ENCODE peak calls at places on chromosomes 7 and 10, in nine cellular contexts. R is AG20443; H is amniotic epithelial cell; G is substantia nigra; M is AG04450; L is M059J; C is activated CD4-positive, alpha-beta T cell treated with anti-CD3 and anti-CD28 coated beads, Interleukin-2, amount 50 U/mL, for 1 hour; T is glomerular endothelial cell; S is activated CD8-positive, alpha-beta memory T cell treated with anti-CD3 and anti-CD28 coated beads for 4 hours. Z is an unnamed sample.

GRCh38 chr10:102289840-102290239 is 44.5 kb downstream of the GBF1 start:
- DNase-seq in G (no peak), C (no peak), S (no peak), L (no peak), H (no peak), R (no peak), M (no peak), T (no peak), Z (no peak)

GRCh38 chr7:39589323-39590111 is 23.3 kb downstream of the YAE1 start:
- DNase-seq in H (peak; percentile 80), G (no peak), R (peak; percentile 79), T (peak; percentile 92), S (no peak), M (no peak), L (peak; percentile 98), C (peak; percentile 36), Z (peak; percentile 62)

GRCh38 chr10:126387931-126388911 is at the start of gene ADAM12:
- DNase-seq in C (no peak), H (no peak), G (peak; percentile 38), S (no peak), T (no peak), L (peak; percentile 72), R (peak; percentile 78), M (no peak), Z (peak; percentile 28)

GRCh38 chr10:117609095-117609821 is 66.7 kb downstream of the EMX2 start:
- DNase-seq in G (peak; percentile 7), S (no peak), R (peak; percentile 87), C (no peak), H (no peak), L (peak; percentile 37), T (no peak), M (no peak), Z (no peak)

GRCh38 chr7:97818066-97818663 is 54.0 kb downstream of the ASNS start:
- DNase-seq in H (no peak), C (no peak), L (no peak), T (no peak), G (no peak), S (no peak), R (no peak), M (no peak), Z (no peak)

GRCh38 chr10:114313866-114314265 is 74.8 kb downstream of the VWA2 start:
- DNase-seq in M (no peak), L (no peak), R (no peak), S (no peak), G (no peak), C (no peak), T (no peak), H (no peak), Z (no peak)

GRCh38 chr7:83413831-83414230 is 235.1 kb downstream of the SEMA3E start:
- DNase-seq in G (no peak), H (peak; percentile 2), C (no peak), L (peak; percentile 1), R (no peak), S (no peak), T (no peak), M (no peak), Z (no peak)

GRCh38 chr10:63491558-63492316 is 26.0 kb upstream of the JMJD1C start:
- DNase-seq in C (no peak), R (peak; percentile 68), G (no peak), S (no peak), H (peak; percentile 92), L (peak; percentile 78), M (no peak), T (no peak), Z (no peak)

GRCh38 chr10:1966698-1967097 is 229.4 kb upstream of the ADARB2 start:
- DNase-seq in H (no peak), M (no peak), L (no peak), G (no peak), R (no peak), C (no peak), T (no peak), S (no peak), Z (no peak)

GRCh38 chr7:111190804-111191203 is 99.9 kb downstream of the LRRN3 start:
- DNase-seq in L (no peak), R (no peak), H (peak; percentile 36), C (no peak), G (no peak), T (no peak), S (no peak), M (no peak), Z (no peak)

GRCh38 chr7:159086301-159086925 is 58.3 kb downstream of the VIPR2 start:
- DNase-seq in R (no peak), G (no peak), S (no peak), L (no peak), H (no peak), T (no peak), C (no peak), M (no peak), Z (no peak)

GRCh38 chr7:90455163-90456030 is 14.0 kb upstream of the PTTG1IP2 start:
- DNase-seq in G (peak; percentile 33), T (no peak), R (peak; percentile 66), H (peak; percentile 43), S (no peak), C (no peak), M (peak; percentile 1), L (peak; percentile 56), Z (peak; percentile 15)

GRCh38 chr10:70355234-70356021 is 27.0 kb downstream of the LRRC20 start:
- DNase-seq in C (no peak), S (no peak), H (peak; percentile 40), G (peak; percentile 40), R (no peak), L (no peak), T (no peak), M (no peak), Z (no peak)

GRCh38 chr10:77641788-77642397 is 4.3 kb upstream of the KCNMA1 start:
- DNase-seq in G (peak; percentile 61), T (peak; percentile 71), H (peak; percentile 70), S (peak; percentile 19), R (peak; percentile 69), C (peak; percentile 32), M (peak; percentile 53), L (peak; percentile 81), Z (no peak)

GRCh38 chr10:70690584-70690983 is 18.3 kb downstream of the ADAMTS14 start:
- DNase-seq in L (no peak), T (no peak), C (no peak), G (no peak), R (no peak), H (no peak), S (no peak), M (no peak), Z (no peak)

GRCh38 chr10:80474920-80475319 is 20.8 kb downstream of the TSPAN14 start:
- DNase-seq in C (no peak), H (no peak), T (no peak), G (no peak), M (no peak), S (no peak), R (no peak), L (no peak), Z (peak; percentile 30)

GRCh38 chr7:51278797-51279196 is 37.8 kb downstream of the COBL start:
- DNase-seq in M (no peak), T (no peak), C (no peak), R (no peak), G (no peak), S (no peak), H (no peak), L (no peak), Z (no peak)

GRCh38 chr10:115432188-115432819 is 339.1 kb downstream of the ATRNL1 start:
- DNase-seq in R (no peak), G (no peak), C (no peak), S (no peak), L (peak; percentile 25), T (no peak), M (no peak), H (peak; percentile 11), Z (no peak)

GRCh38 chr10:11827414-11827813 is 4.3 kb downstream of the PROSER2 start:
- DNase-seq in T (no peak), C (no peak), H (no peak), S (no peak), R (no peak), L (no peak), G (no peak), M (no peak), Z (no peak)

GRCh38 chr7:142785841-142786250 is 15.1 kb downstream of the PRSS2 start:
- DNase-seq in M (no peak), L (no peak), S (no peak), T (no peak), C (peak; percentile 74), R (no peak), G (no peak), H (no peak), Z (peak; percentile 89)

GRCh38 chr10:36534471-36535002 is 590.9 kb upstream of the ANKRD30A start:
- DNase-seq in C (no peak), L (peak; percentile 96), R (peak; percentile 75), G (no peak), M (peak; percentile 59), S (no peak), H (peak; percentile 88), T (no peak), Z (no peak)

GRCh38 chr7:78175744-78176143 is 377.2 kb downstream of the PHTF2 start:
- DNase-seq in H (no peak), T (no peak), C (no peak), L (no peak), M (no peak), R (no peak), S (no peak), G (no peak), Z (no peak)

GRCh38 chr10:124119933-124120332 is 26.5 kb upstream of the CHST15 start:
- DNase-seq in T (peak; percentile 81), M (no peak), L (no peak), S (no peak), H (no peak), C (no peak), G (no peak), R (no peak), Z (no peak)

GRCh38 chr7:138889566-138889965 is 91.6 kb upstream of the ATP6V0A4 start:
- DNase-seq in T (no peak), G (no peak), S (no peak), M (no peak), R (no peak), H (peak; percentile 28), L (peak; percentile 72), C (no peak), Z (no peak)

GRCh38 chr7:41754046-41754445 is 51.2 kb upstream of the INHBA start:
- DNase-seq in S (no peak), T (no peak), G (no peak), M (no peak), L (no peak), C (no peak), H (peak; percentile 28), R (no peak), Z (no peak)

GRCh38 chr10:80855348-80855971 is 317.8 kb downstream of the SH2D4B start:
- DNase-seq in R (no peak), T (no peak), G (no peak), S (no peak), H (no peak), M (no peak), C (no peak), L (no peak), Z (no peak)